ENCODE peak calls at places on chromosomes 4 and X, in seven cellular contexts. One of them, this sample, is unnamed.

GRCh38 chr4:186920486-186920885 is 196.8 kb upstream of the FAT1 start:
- DNase-seq in iPS DF 6.9: no peak
- DNase-seq in NT2/D1: no peak
- DNase-seq in activated gamma-delta T cell treated with Interleukin-2 at 50 U/mL for 16 hours: no peak
- DNase-seq in tibial nerve: no peak
- DNase-seq in T-helper 2 cell: no peak
- DNase-seq in skeletal muscle cell: peak
- DNase-seq in this sample: no peak

GRCh38 chrX:115948018-115948923 is 222.3 kb upstream of the AGTR2 start:
- DNase-seq in iPS DF 6.9: no peak
- DNase-seq in NT2/D1: no peak
- DNase-seq in activated gamma-delta T cell treated with Interleukin-2 at 50 U/mL for 16 hours: no peak
- DNase-seq in tibial nerve: no peak
- DNase-seq in T-helper 2 cell: no peak
- DNase-seq in skeletal muscle cell: no peak
- DNase-seq in this sample: no peak

GRCh38 chrX:152635941-152636340 is 1.8 kb upstream of the GABRQ start:
- DNase-seq in iPS DF 6.9: no peak
- DNase-seq in NT2/D1: no peak
- DNase-seq in activated gamma-delta T cell treated with Interleukin-2 at 50 U/mL for 16 hours: no peak
- DNase-seq in tibial nerve: peak
- DNase-seq in T-helper 2 cell: no peak
- DNase-seq in skeletal muscle cell: no peak
- DNase-seq in this sample: no peak

GRCh38 chr4:25913851-25914669 is at the start of gene SMIM20:
- DNase-seq in iPS DF 6.9: peak
- DNase-seq in NT2/D1: peak
- DNase-seq in activated gamma-delta T cell treated with Interleukin-2 at 50 U/mL for 16 hours: peak
- DNase-seq in tibial nerve: peak
- DNase-seq in T-helper 2 cell: peak
- DNase-seq in skeletal muscle cell: peak
- DNase-seq in this sample: peak

GRCh38 chrX:33336783-33337182 is 125.4 kb upstream of the DMD start:
- DNase-seq in iPS DF 6.9: no peak
- DNase-seq in NT2/D1: no peak
- DNase-seq in activated gamma-delta T cell treated with Interleukin-2 at 50 U/mL for 16 hours: no peak
- DNase-seq in tibial nerve: peak
- DNase-seq in T-helper 2 cell: no peak
- DNase-seq in skeletal muscle cell: no peak
- DNase-seq in this sample: no peak

GRCh38 chr4:123398151-123398802 is 1.7 kb downstream of the SPRY1 start:
- DNase-seq in iPS DF 6.9: no peak
- DNase-seq in NT2/D1: peak
- DNase-seq in activated gamma-delta T cell treated with Interleukin-2 at 50 U/mL for 16 hours: peak
- DNase-seq in tibial nerve: peak
- DNase-seq in T-helper 2 cell: peak
- DNase-seq in skeletal muscle cell: no peak
- DNase-seq in this sample: no peak

GRCh38 chr4:76753814-76754213 is 144.1 kb downstream of the SOWAHB start:
- DNase-seq in iPS DF 6.9: no peak
- DNase-seq in NT2/D1: no peak
- DNase-seq in activated gamma-delta T cell treated with Interleukin-2 at 50 U/mL for 16 hours: no peak
- DNase-seq in tibial nerve: no peak
- DNase-seq in T-helper 2 cell: no peak
- DNase-seq in skeletal muscle cell: peak
- DNase-seq in this sample: no peak

GRCh38 chr4:73989031-73989430 is 1.0 kb upstream of the PPBP start:
- DNase-seq in iPS DF 6.9: no peak
- DNase-seq in NT2/D1: no peak
- DNase-seq in activated gamma-delta T cell treated with Interleukin-2 at 50 U/mL for 16 hours: no peak
- DNase-seq in tibial nerve: no peak
- DNase-seq in T-helper 2 cell: no peak
- DNase-seq in skeletal muscle cell: no peak
- DNase-seq in this sample: no peak

GRCh38 chrX:110588164-110588563 is 207.5 kb downstream of the CHRDL1 start:
- DNase-seq in iPS DF 6.9: no peak
- DNase-seq in NT2/D1: no peak
- DNase-seq in activated gamma-delta T cell treated with Interleukin-2 at 50 U/mL for 16 hours: no peak
- DNase-seq in tibial nerve: no peak
- DNase-seq in T-helper 2 cell: no peak
- DNase-seq in skeletal muscle cell: no peak
- DNase-seq in this sample: no peak

GRCh38 chr4:101279377-101279871 is 67.9 kb downstream of the PPP3CA start:
- DNase-seq in iPS DF 6.9: no peak
- DNase-seq in NT2/D1: no peak
- DNase-seq in activated gamma-delta T cell treated with Interleukin-2 at 50 U/mL for 16 hours: no peak
- DNase-seq in tibial nerve: peak
- DNase-seq in T-helper 2 cell: no peak
- DNase-seq in skeletal muscle cell: peak
- DNase-seq in this sample: no peak

GRCh38 chr4:111323916-111324315 is 701.0 kb upstream of the PITX2 start:
- DNase-seq in iPS DF 6.9: no peak
- DNase-seq in NT2/D1: no peak
- DNase-seq in activated gamma-delta T cell treated with Interleukin-2 at 50 U/mL for 16 hours: no peak
- DNase-seq in tibial nerve: no peak
- DNase-seq in T-helper 2 cell: no peak
- DNase-seq in skeletal muscle cell: peak
- DNase-seq in this sample: no peak

GRCh38 chr4:57110635-57111546 is 706 bp upstream of the IGFBP7 start:
- DNase-seq in iPS DF 6.9: peak
- DNase-seq in NT2/D1: peak
- DNase-seq in activated gamma-delta T cell treated with Interleukin-2 at 50 U/mL for 16 hours: no peak
- DNase-seq in tibial nerve: peak
- DNase-seq in T-helper 2 cell: no peak
- DNase-seq in skeletal muscle cell: peak
- DNase-seq in this sample: peak

GRCh38 chr4:93384211-93384610 is 444.3 kb upstream of the ATOH1 start:
- DNase-seq in iPS DF 6.9: no peak
- DNase-seq in NT2/D1: no peak
- DNase-seq in activated gamma-delta T cell treated with Interleukin-2 at 50 U/mL for 16 hours: no peak
- DNase-seq in tibial nerve: no peak
- DNase-seq in T-helper 2 cell: no peak
- DNase-seq in skeletal muscle cell: no peak
- DNase-seq in this sample: no peak

GRCh38 chrX:136879001-136879667 is 1.4 kb downstream of the RBMX start:
- DNase-seq in iPS DF 6.9: no peak
- DNase-seq in NT2/D1: no peak
- DNase-seq in activated gamma-delta T cell treated with Interleukin-2 at 50 U/mL for 16 hours: no peak
- DNase-seq in tibial nerve: no peak
- DNase-seq in T-helper 2 cell: peak
- DNase-seq in skeletal muscle cell: no peak
- DNase-seq in this sample: peak

GRCh38 chr4:149176019-149176418 is 639.6 kb downstream of the IQCM start:
- DNase-seq in iPS DF 6.9: no peak
- DNase-seq in NT2/D1: no peak
- DNase-seq in activated gamma-delta T cell treated with Interleukin-2 at 50 U/mL for 16 hours: no peak
- DNase-seq in tibial nerve: no peak
- DNase-seq in T-helper 2 cell: no peak
- DNase-seq in skeletal muscle cell: no peak
- DNase-seq in this sample: peak

GRCh38 chr4:87353592-87353991 is 30.9 kb upstream of the HSD17B13 start:
- DNase-seq in iPS DF 6.9: peak
- DNase-seq in NT2/D1: peak
- DNase-seq in activated gamma-delta T cell treated with Interleukin-2 at 50 U/mL for 16 hours: peak
- DNase-seq in tibial nerve: peak
- DNase-seq in T-helper 2 cell: no peak
- DNase-seq in skeletal muscle cell: no peak
- DNase-seq in this sample: peak

GRCh38 chr4:125254111-125254510 is 60.6 kb upstream of the FAT4 start:
- DNase-seq in iPS DF 6.9: no peak
- DNase-seq in NT2/D1: no peak
- DNase-seq in activated gamma-delta T cell treated with Interleukin-2 at 50 U/mL for 16 hours: no peak
- DNase-seq in tibial nerve: no peak
- DNase-seq in T-helper 2 cell: no peak
- DNase-seq in skeletal muscle cell: peak
- DNase-seq in this sample: no peak

GRCh38 chr4:125703443-125703842 is 388.7 kb downstream of the FAT4 start:
- DNase-seq in iPS DF 6.9: no peak
- DNase-seq in NT2/D1: no peak
- DNase-seq in activated gamma-delta T cell treated with Interleukin-2 at 50 U/mL for 16 hours: no peak
- DNase-seq in tibial nerve: no peak
- DNase-seq in T-helper 2 cell: no peak
- DNase-seq in skeletal muscle cell: peak
- DNase-seq in this sample: no peak

GRCh38 chr4:78528327-78528726 is 23.2 kb upstream of the ANXA3 start:
- DNase-seq in iPS DF 6.9: no peak
- DNase-seq in NT2/D1: no peak
- DNase-seq in activated gamma-delta T cell treated with Interleukin-2 at 50 U/mL for 16 hours: no peak
- DNase-seq in tibial nerve: no peak
- DNase-seq in T-helper 2 cell: no peak
- DNase-seq in skeletal muscle cell: no peak
- DNase-seq in this sample: no peak

GRCh38 chrX:769796-770195 is 139.2 kb downstream of the SHOX start:
- DNase-seq in iPS DF 6.9: no peak
- DNase-seq in NT2/D1: peak
- DNase-seq in activated gamma-delta T cell treated with Interleukin-2 at 50 U/mL for 16 hours: no peak
- DNase-seq in tibial nerve: no peak
- DNase-seq in T-helper 2 cell: no peak
- DNase-seq in skeletal muscle cell: no peak
- DNase-seq in this sample: no peak

GRCh38 chr4:125357675-125358074 is 42.9 kb downstream of the FAT4 start:
- DNase-seq in iPS DF 6.9: peak
- DNase-seq in NT2/D1: peak
- DNase-seq in activated gamma-delta T cell treated with Interleukin-2 at 50 U/mL for 16 hours: no peak
- DNase-seq in tibial nerve: no peak
- DNase-seq in T-helper 2 cell: no peak
- DNase-seq in skeletal muscle cell: no peak
- DNase-seq in this sample: no peak

GRCh38 chr4:26088433-26088928 is 174.5 kb downstream of the SMIM20 start:
- DNase-seq in iPS DF 6.9: no peak
- DNase-seq in NT2/D1: no peak
- DNase-seq in activated gamma-delta T cell treated with Interleukin-2 at 50 U/mL for 16 hours: no peak
- DNase-seq in tibial nerve: peak
- DNase-seq in T-helper 2 cell: peak
- DNase-seq in skeletal muscle cell: peak
- DNase-seq in this sample: no peak

GRCh38 chrX:44422631-44423030 is 79.2 kb upstream of the EFHC2 start:
- DNase-seq in iPS DF 6.9: no peak
- DNase-seq in NT2/D1: no peak
- DNase-seq in activated gamma-delta T cell treated with Interleukin-2 at 50 U/mL for 16 hours: no peak
- DNase-seq in tibial nerve: no peak
- DNase-seq in T-helper 2 cell: no peak
- DNase-seq in skeletal muscle cell: no peak
- DNase-seq in this sample: no peak

This sample was measured in naive thymus-derived CD8-positive, alpha-beta T cell.